ENCODE peak calls at places on chromosome 9, in eight cellular contexts. Y, A, L, P, Z, O, R and C are unnamed samples. For H3K4me1, the result is how much of the 10 kb centered on the place peaks cover.

GRCh38 chr9:99368341-99369326 is 146.6 kb downstream of the SEC61B start:
- DNase-seq in Y (peak), A (peak), L (no peak), P (peak), Z (peak), O (no peak), R (peak), C (peak)

GRCh38 chr9:128162215-128163026 is 2.4 kb downstream of the BBLN start:
- DNase-seq in Y (peak), A (peak), L (no peak), P (no peak), Z (peak), O (peak), R (peak), C (peak)

GRCh38 chr9:20312732-20313131 is 309.6 kb downstream of the MLLT3 start:
- DNase-seq in Y (no peak), A (no peak), L (no peak), P (no peak), Z (no peak), O (no peak), R (peak), C (no peak)

GRCh38 chr9:120480707-120481106 is 99.3 kb downstream of the CDK5RAP2 start:
- DNase-seq in Y (no peak), A (peak), L (no peak), P (no peak), Z (peak), O (peak), R (no peak), C (peak)

GRCh38 chr9:122498883-122499288 is 11.7 kb upstream of the OR1J2 start:
- DNase-seq in Y (no peak), A (peak), L (no peak), P (no peak), Z (no peak), O (peak), R (peak), C (peak)

GRCh38 chr9:132753593-132753880 is 83.3 kb downstream of the GTF3C4 start:
- DNase-seq in Y (peak), A (no peak), L (no peak), P (no peak), Z (no peak), O (peak), R (no peak), C (no peak)

GRCh38 chr9:32350682-32351081 is 33.8 kb upstream of the ACO1 start:
- DNase-seq in Y (no peak), A (no peak), L (no peak), P (no peak), Z (no peak), O (no peak), R (peak), C (no peak)

GRCh38 chr9:122164286-122164685 is 4.6 kb downstream of the MORN5 start:
- DNase-seq in Y (no peak), A (no peak), L (no peak), P (peak), Z (no peak), O (no peak), R (no peak), C (no peak)

GRCh38 chr9:123757547-123757946 is 172.4 kb downstream of the DENND1A start:
- DNase-seq in Y (no peak), A (no peak), L (no peak), P (no peak), Z (no peak), O (no peak), R (no peak), C (peak)

GRCh38 chr9:79395691-79396558 is 175.8 kb upstream of the TLE4 start:
- DNase-seq in Y (no peak), A (no peak), L (no peak), P (no peak), Z (no peak), O (peak), R (no peak), C (no peak)
- H3K4me1 ChIP-seq in Y (under half), A (under half), L (under half), P (under half), Z (under half), O (under half), R (under half), C (under half)

GRCh38 chr9:21883642-21884041 is 81.2 kb downstream of the MTAP start:
- DNase-seq in Y (no peak), A (no peak), L (no peak), P (no peak), Z (no peak), O (peak), R (no peak), C (no peak)
- H3K4me1 ChIP-seq in Y (under half), A (under half), L (under half), P (under half), Z (under half), O (under half), R (under half), C (under half)

DNA sequence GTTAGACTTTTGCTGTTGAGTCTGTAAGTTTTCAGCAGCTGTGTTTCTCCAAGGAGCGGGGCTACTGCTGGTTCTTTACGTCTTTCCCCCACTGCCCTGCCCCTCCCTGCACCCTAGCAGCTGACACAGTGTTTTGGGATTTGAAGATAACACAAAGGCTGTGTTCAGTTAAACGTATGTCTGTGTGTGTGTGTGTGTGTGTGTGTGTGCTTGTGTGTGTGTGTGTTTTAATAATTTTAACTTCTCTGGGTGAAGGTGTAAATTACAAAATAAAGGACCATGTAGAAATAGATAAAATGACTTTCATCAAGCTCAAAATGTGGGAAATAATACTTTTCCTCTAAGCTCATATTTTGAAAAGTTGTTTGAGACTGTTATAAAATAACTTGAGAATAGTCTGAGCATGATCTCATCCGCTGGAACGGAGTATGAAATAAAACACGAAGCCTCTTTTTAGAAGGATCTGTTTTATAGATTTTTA is 10.9 kb downstream of the ABL1 start:
- DNase-seq in Y (no peak), A (no peak), L (no peak), P (no peak), Z (no peak), O (peak), R (peak), C (no peak)
- H3K4me1 ChIP-seq in Y (under half), A (under half), L (under half), P (half or more), Z (under half), O (under half), R (under half), C (under half)

DNA sequence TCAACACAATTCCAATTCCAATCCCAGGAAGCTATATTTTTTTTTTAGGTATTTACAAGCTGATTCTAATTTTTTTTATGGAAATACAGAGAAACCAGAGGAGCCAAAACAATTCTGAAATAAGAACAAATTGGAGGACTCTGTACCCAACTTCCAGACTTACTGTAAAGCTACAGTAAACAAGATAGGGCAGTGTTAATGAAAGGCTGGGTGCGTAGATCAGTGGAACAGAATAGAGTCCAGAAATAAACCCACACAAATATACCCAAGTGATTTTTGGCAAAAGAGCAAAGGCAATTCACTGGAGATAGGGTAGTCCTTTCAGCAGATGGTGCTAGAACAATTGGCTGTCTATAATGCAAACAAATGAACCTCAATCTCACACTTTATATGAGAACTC is 50.6 kb downstream of the WHRN start:
- DNase-seq in Y (no peak), A (no peak), L (no peak), P (no peak), Z (no peak), O (no peak), R (no peak), C (no peak)
- H3K4me1 ChIP-seq in Y (under half), A (under half), L (under half), P (under half), Z (under half), O (under half), R (under half), C (under half)

DNA sequence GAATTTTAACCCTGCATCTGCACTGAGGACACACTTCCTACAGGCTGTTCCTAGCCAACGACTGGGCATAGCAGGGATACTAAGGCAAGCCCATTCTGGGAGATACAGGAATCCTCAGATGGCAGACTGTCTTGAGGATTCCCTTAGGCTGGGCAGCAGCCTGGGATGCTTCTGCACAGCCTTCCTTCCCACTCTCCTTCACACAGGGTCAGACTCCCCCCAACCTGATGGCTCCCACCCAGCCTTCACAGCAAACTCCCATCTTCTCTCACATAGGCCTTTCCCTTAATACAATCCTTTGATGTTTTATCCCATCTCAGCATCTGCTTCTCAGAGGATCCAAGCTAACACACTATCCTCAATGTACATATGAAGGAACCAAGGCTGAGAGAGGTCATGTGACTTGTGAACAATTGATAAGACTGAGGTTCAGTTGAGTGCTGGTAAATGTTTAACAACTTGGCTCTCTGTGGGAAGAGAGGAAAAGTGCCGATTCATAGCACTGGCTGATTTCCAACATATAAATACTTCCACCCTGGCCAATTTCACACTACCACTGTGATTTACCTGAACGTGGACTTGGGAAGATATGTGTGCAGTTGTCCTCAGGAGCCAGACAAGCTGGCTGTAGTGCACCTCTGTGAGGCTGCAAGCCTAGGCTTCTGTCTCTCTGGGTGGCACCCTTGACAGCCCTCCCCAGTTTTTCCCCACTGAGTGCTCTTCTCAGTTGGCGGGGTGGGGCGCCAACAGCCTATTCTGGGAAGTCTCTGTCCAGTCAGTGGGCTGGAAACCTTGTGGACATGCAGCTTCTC is 120.2 kb upstream of the TRIM32 start:
- DNase-seq in Y (no peak), A (peak), L (no peak), P (no peak), Z (no peak), O (no peak), R (peak), C (no peak)
- H3K4me1 ChIP-seq in Y (under half), A (under half), L (under half), P (under half), Z (under half), O (under half), R (under half), C (under half)

GRCh38 chr9:137251194-137251461 is at the start of gene STPG3:
- DNase-seq in Y (no peak), A (no peak), L (no peak), P (no peak), Z (no peak), O (no peak), R (no peak), C (no peak)
- H3K4me1 ChIP-seq in Y (under half), A (under half), L (under half), P (under half), Z (under half), O (under half), R (under half), C (under half)

GRCh38 chr9:107216331-107216730 is 66.7 kb upstream of the RAD23B start:
- DNase-seq in Y (no peak), A (no peak), L (no peak), P (no peak), Z (no peak), O (no peak), R (no peak), C (no peak)
- H3K4me1 ChIP-seq in Y (under half), A (under half), L (under half), P (under half), Z (under half), O (under half), R (under half), C (under half)

DNA sequence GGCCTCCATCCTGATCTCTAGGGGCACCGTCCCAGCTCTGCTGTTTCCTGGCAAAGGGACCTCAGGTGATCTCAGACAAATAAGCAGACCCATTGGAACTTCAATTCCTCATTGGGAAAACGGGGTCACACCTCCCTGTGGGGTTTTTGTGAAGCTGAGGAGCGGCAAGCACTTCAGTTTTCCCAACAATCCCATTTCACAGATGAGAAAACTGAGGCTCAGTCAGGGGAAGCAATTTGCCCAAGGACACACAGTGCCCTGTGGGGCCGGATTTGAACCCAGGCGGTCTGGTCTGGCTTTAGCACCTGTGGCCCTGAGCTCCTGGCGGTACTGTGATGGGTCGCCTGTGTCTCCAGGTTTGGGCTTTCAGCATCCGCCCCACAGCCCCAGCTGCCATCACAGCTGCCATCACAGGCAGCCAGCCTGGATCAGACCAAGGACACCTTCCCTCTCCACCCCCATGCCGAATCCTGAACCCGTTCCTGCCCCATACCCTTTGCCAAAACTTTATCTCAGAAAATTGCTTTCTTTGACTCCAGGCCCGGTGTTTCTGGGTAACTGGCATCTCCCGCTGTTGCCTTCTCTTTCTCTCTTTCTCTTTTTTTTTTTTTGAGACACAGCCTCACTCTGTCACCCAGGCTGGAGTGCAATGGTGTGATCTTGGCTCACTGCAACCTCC is 26.4 kb downstream of the NCS1 start:
- DNase-seq in Y (no peak), A (peak), L (no peak), P (no peak), Z (no peak), O (no peak), R (no peak), C (peak)
- H3K4me1 ChIP-seq in Y (half or more), A (under half), L (under half), P (under half), Z (under half), O (under half), R (under half), C (half or more)

DNA sequence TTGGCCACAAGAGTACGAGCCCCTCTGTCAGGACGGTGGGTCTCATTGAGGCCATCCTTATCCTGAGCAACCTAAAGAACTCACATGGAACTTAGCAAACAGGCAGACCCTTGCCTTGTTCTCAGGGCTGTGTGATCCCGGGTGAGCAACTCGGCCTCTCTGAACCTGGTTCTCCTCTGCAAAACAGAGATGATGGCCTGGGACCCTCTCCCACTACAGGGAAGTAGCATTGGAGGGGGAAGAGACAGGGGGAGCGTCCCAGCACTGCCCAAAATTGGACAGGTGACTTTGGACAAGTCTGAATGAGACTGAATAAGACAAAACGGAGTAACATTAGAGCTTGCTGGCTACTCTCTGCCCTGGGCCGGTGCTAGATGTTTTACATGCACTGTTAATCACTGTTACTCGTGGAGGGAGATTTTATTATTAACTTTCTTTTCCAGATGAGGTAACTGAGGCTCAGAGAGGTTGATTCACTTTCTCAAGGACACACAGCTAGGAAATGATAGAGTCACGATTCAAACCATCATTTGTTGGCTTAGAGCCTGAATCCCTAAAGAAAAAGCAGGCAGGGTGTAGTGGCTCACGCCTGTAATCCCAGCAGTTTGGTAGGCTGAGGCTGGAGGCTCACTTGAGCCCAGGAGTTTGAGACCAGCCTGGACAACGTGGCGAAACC is 136.4 kb downstream of the C9orf50 start:
- DNase-seq in Y (no peak), A (no peak), L (no peak), P (no peak), Z (no peak), O (no peak), R (no peak), C (no peak)
- H3K4me1 ChIP-seq in Y (half or more), A (half or more), L (under half), P (half or more), Z (under half), O (under half), R (under half), C (half or more)

DNA sequence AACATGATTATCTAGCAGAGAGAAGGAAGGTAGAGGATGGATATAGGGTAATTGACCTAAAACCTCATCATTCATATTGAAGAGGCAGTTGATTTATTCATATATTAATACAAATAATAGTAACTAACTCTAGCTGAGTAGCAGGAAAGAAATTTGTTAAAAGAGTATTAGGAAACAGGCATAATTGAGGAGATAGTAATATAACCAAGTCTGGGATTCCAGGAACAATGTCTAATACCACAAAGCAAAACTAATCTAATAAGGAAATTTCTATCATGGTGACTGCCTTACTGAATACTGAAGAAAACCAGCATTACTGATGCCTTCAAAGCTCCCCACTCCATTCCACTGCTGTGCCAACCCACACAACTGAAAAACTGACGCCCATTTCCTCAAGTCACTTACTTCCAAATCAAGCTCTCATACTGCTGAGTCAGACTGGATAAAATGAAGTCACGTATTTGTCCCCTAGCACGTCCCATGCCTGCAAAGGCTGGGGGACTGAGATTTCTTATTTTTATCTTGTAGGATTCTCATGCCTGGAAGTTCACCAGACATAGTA is 153.9 kb downstream of the SMC2 start:
- DNase-seq in Y (no peak), A (no peak), L (no peak), P (no peak), Z (no peak), O (no peak), R (no peak), C (no peak)
- H3K4me1 ChIP-seq in Y (under half), A (under half), L (under half), P (under half), Z (under half), O (under half), R (under half), C (under half)